ENCODE peak calls at places on chromosomes 1 and 21, in five cellular contexts. One of them, this sample, is unnamed.

GRCh38 chr1:109484519-109484975 is 842 bp downstream of the ATXN7L2 start:
- DNase-seq in stromal cell of bone marrow: no peak
- DNase-seq in LoVo: no peak
- DNase-seq in activated CD4-positive, alpha-beta T cell treated with anti-CD3 and anti-CD28 coated beads, Interleukin-2, amount 50 U/mL, for 24 hours: no peak
- DNase-seq in dermis microvascular lymphatic vessel endothelial cell: no peak
- DNase-seq in this sample: no peak

GRCh38 chr21:42021751-42022430 is 11.7 kb upstream of the ZBTB21 start:
- DNase-seq in stromal cell of bone marrow: no peak
- DNase-seq in dermis microvascular lymphatic vessel endothelial cell: no peak
- DNase-seq in LoVo: no peak
- DNase-seq in activated CD4-positive, alpha-beta T cell treated with anti-CD3 and anti-CD28 coated beads, Interleukin-2, amount 50 U/mL, for 24 hours: no peak
- DNase-seq in this sample: no peak

GRCh38 chr1:230120949-230121381 is 53.9 kb downstream of the GALNT2 start:
- DNase-seq in dermis microvascular lymphatic vessel endothelial cell: peak; percentile 45
- DNase-seq in stromal cell of bone marrow: no peak
- DNase-seq in activated CD4-positive, alpha-beta T cell treated with anti-CD3 and anti-CD28 coated beads, Interleukin-2, amount 50 U/mL, for 24 hours: no peak
- DNase-seq in LoVo: peak; percentile 16
- DNase-seq in this sample: no peak

GRCh38 chr1:219416598-219417238 is 196.2 kb downstream of the ZC3H11B start:
- DNase-seq in activated CD4-positive, alpha-beta T cell treated with anti-CD3 and anti-CD28 coated beads, Interleukin-2, amount 50 U/mL, for 24 hours: peak; percentile 27
- DNase-seq in LoVo: peak; percentile 43
- DNase-seq in dermis microvascular lymphatic vessel endothelial cell: peak; percentile 66
- DNase-seq in stromal cell of bone marrow: no peak
- DNase-seq in this sample: no peak

GRCh38 chr1:12629521-12629956 is 11.5 kb upstream of the DHRS3 start:
- DNase-seq in stromal cell of bone marrow: no peak
- DNase-seq in LoVo: no peak
- DNase-seq in activated CD4-positive, alpha-beta T cell treated with anti-CD3 and anti-CD28 coated beads, Interleukin-2, amount 50 U/mL, for 24 hours: no peak
- DNase-seq in dermis microvascular lymphatic vessel endothelial cell: no peak
- DNase-seq in this sample: no peak

GRCh38 chr1:236154671-236155398 is 12.5 kb downstream of the GPR137B start:
- DNase-seq in activated CD4-positive, alpha-beta T cell treated with anti-CD3 and anti-CD28 coated beads, Interleukin-2, amount 50 U/mL, for 24 hours: no peak
- DNase-seq in LoVo: no peak
- DNase-seq in stromal cell of bone marrow: no peak
- DNase-seq in dermis microvascular lymphatic vessel endothelial cell: no peak
- DNase-seq in this sample: no peak

GRCh38 chr1:153985984-153986761 is at the start of gene RAB13:
- DNase-seq in LoVo: peak; percentile 92
- DNase-seq in stromal cell of bone marrow: peak; percentile 86
- DNase-seq in dermis microvascular lymphatic vessel endothelial cell: peak; percentile 90
- DNase-seq in activated CD4-positive, alpha-beta T cell treated with anti-CD3 and anti-CD28 coated beads, Interleukin-2, amount 50 U/mL, for 24 hours: no peak
- DNase-seq in this sample: no peak

GRCh38 chr21:16792155-16792554 is 720.7 kb upstream of the CXADR start:
- DNase-seq in activated CD4-positive, alpha-beta T cell treated with anti-CD3 and anti-CD28 coated beads, Interleukin-2, amount 50 U/mL, for 24 hours: no peak
- DNase-seq in dermis microvascular lymphatic vessel endothelial cell: no peak
- DNase-seq in LoVo: no peak
- DNase-seq in stromal cell of bone marrow: no peak
- DNase-seq in this sample: no peak

GRCh38 chr1:45009956-45010854 is 919 bp downstream of the HECTD3 start:
- DNase-seq in LoVo: peak; percentile 53
- DNase-seq in dermis microvascular lymphatic vessel endothelial cell: peak; percentile 27
- DNase-seq in stromal cell of bone marrow: no peak
- DNase-seq in activated CD4-positive, alpha-beta T cell treated with anti-CD3 and anti-CD28 coated beads, Interleukin-2, amount 50 U/mL, for 24 hours: no peak
- DNase-seq in this sample: no peak

GRCh38 chr1:198153804-198154203 is 3.0 kb upstream of the NEK7 start:
- DNase-seq in stromal cell of bone marrow: peak; percentile 44
- DNase-seq in activated CD4-positive, alpha-beta T cell treated with anti-CD3 and anti-CD28 coated beads, Interleukin-2, amount 50 U/mL, for 24 hours: no peak
- DNase-seq in dermis microvascular lymphatic vessel endothelial cell: no peak
- DNase-seq in LoVo: no peak
- DNase-seq in this sample: no peak

GRCh38 chr21:37862536-37862935 is 53.7 kb downstream of the KCNJ6 start:
- DNase-seq in activated CD4-positive, alpha-beta T cell treated with anti-CD3 and anti-CD28 coated beads, Interleukin-2, amount 50 U/mL, for 24 hours: no peak
- DNase-seq in dermis microvascular lymphatic vessel endothelial cell: peak; percentile 14
- DNase-seq in LoVo: peak; percentile 4
- DNase-seq in stromal cell of bone marrow: no peak
- DNase-seq in this sample: no peak

GRCh38 chr1:178502330-178502714 is 5.6 kb upstream of the CLEC20A start:
- DNase-seq in LoVo: no peak
- DNase-seq in activated CD4-positive, alpha-beta T cell treated with anti-CD3 and anti-CD28 coated beads, Interleukin-2, amount 50 U/mL, for 24 hours: no peak
- DNase-seq in dermis microvascular lymphatic vessel endothelial cell: no peak
- DNase-seq in stromal cell of bone marrow: no peak
- DNase-seq in this sample: no peak

GRCh38 chr1:154467768-154468102 is 34.3 kb upstream of the TDRD10 start:
- DNase-seq in dermis microvascular lymphatic vessel endothelial cell: no peak
- DNase-seq in stromal cell of bone marrow: no peak
- DNase-seq in LoVo: no peak
- DNase-seq in activated CD4-positive, alpha-beta T cell treated with anti-CD3 and anti-CD28 coated beads, Interleukin-2, amount 50 U/mL, for 24 hours: no peak
- DNase-seq in this sample: no peak

GRCh38 chr1:67746299-67746698 is 61.3 kb downstream of the GADD45A start:
- DNase-seq in LoVo: no peak
- DNase-seq in activated CD4-positive, alpha-beta T cell treated with anti-CD3 and anti-CD28 coated beads, Interleukin-2, amount 50 U/mL, for 24 hours: no peak
- DNase-seq in dermis microvascular lymphatic vessel endothelial cell: no peak
- DNase-seq in stromal cell of bone marrow: peak; percentile 42
- DNase-seq in this sample: no peak

GRCh38 chr1:41661428-41662060 is 177.1 kb upstream of the EDN2 start:
- DNase-seq in stromal cell of bone marrow: no peak
- DNase-seq in activated CD4-positive, alpha-beta T cell treated with anti-CD3 and anti-CD28 coated beads, Interleukin-2, amount 50 U/mL, for 24 hours: no peak
- DNase-seq in dermis microvascular lymphatic vessel endothelial cell: no peak
- DNase-seq in LoVo: no peak
- DNase-seq in this sample: no peak

GRCh38 chr1:21280011-21280471 is 10.2 kb downstream of the ECE1 start:
- DNase-seq in activated CD4-positive, alpha-beta T cell treated with anti-CD3 and anti-CD28 coated beads, Interleukin-2, amount 50 U/mL, for 24 hours: no peak
- DNase-seq in dermis microvascular lymphatic vessel endothelial cell: peak; percentile 94
- DNase-seq in LoVo: no peak
- DNase-seq in stromal cell of bone marrow: no peak
- DNase-seq in this sample: no peak

GRCh38 chr1:36342426-36343185 is 19.2 kb upstream of the EVA1B start:
- DNase-seq in activated CD4-positive, alpha-beta T cell treated with anti-CD3 and anti-CD28 coated beads, Interleukin-2, amount 50 U/mL, for 24 hours: no peak
- DNase-seq in stromal cell of bone marrow: peak; percentile 80
- DNase-seq in LoVo: no peak
- DNase-seq in dermis microvascular lymphatic vessel endothelial cell: peak; percentile 88
- DNase-seq in this sample: no peak